ENCODE peak calls at places on chromosomes 2 and 18, in five cellular contexts. Z is cardiac muscle cell; T is fibroblast of lung; X is effector memory CD4-positive, alpha-beta T cell; W is astrocyte. S is an unnamed sample. For H3K4me1, the result is how much of the 10 kb centered on the place peaks cover.

GRCh38 chr2:184562532-184562931 is 35.8 kb upstream of the ZNF804A start:
- DNase-seq in Z (peak), T (peak), X (no peak), W (peak), S (no peak)

GRCh38 chr18:46408334-46408987 is 248.6 kb downstream of the LOXHD1 start:
- DNase-seq in Z (peak), T (no peak), X (no peak), W (peak), S (no peak)

GRCh38 chr18:34929336-34929780 is 111.9 kb upstream of the MAPRE2 start:
- DNase-seq in Z (peak), T (peak), X (no peak), W (peak), S (no peak)

GRCh38 chr2:27162151-27163121 is 13.6 kb downstream of the TCF23 start:
- DNase-seq in Z (peak), T (peak), X (no peak), W (no peak), S (no peak)

GRCh38 chr2:119426801-119427395 is 4.8 kb upstream of the TMEM37 start:
- DNase-seq in Z (peak), T (no peak), X (no peak), W (no peak), S (peak)

GRCh38 chr2:119349289-119349688 is 17.3 kb downstream of the C2orf76 start:
- DNase-seq in Z (no peak), T (no peak), X (no peak), W (no peak), S (no peak)

GRCh38 chr2:176178271-176178806 is 10.1 kb upstream of the HOXD1 start:
- DNase-seq in Z (peak), T (peak), X (no peak), W (peak), S (no peak)

GRCh38 chr2:173357351-173357750 is 2.7 kb downstream of the CDCA7 start:
- DNase-seq in Z (no peak), T (no peak), X (no peak), W (no peak), S (no peak)

GRCh38 chr2:230982126-230982525 is 13.8 kb upstream of the SPATA3 start:
- DNase-seq in Z (no peak), T (no peak), X (no peak), W (no peak), S (no peak)

GRCh38 chr18:35739778-35740177 is 158.2 kb downstream of the GALNT1 start:
- DNase-seq in Z (no peak), T (no peak), X (no peak), W (no peak), S (no peak)

GRCh38 chr2:8719528-8719927 is 37.7 kb downstream of the ID2 start:
- DNase-seq in Z (peak), T (no peak), X (no peak), W (no peak), S (no peak)

GRCh38 chr2:8627019-8627691 is 54.7 kb upstream of the ID2 start:
- DNase-seq in Z (no peak), T (no peak), X (no peak), W (no peak), S (peak)

GRCh38 chr2:218400167-218400929 is 680 bp downstream of the CTDSP1 start:
- DNase-seq in Z (peak), T (peak), X (peak), W (no peak), S (peak)

GRCh38 chr18:45793295-45793965 is 32.0 kb upstream of the SIGLEC15 start:
- DNase-seq in Z (peak), T (peak), X (no peak), W (peak), S (no peak)

GRCh38 chr18:27004056-27004829 is 138.7 kb upstream of the AQP4 start:
- DNase-seq in Z (peak), T (peak), X (no peak), W (no peak), S (no peak)

GRCh38 chr18:5196253-5197031 is 615 bp downstream of the AKAIN1 start:
- DNase-seq in Z (no peak), T (no peak), X (no peak), W (no peak), S (no peak)

GRCh38 chr2:157784823-157785175 is 91.3 kb downstream of the ACVR1 start:
- DNase-seq in Z (no peak), T (peak), X (no peak), W (no peak), S (no peak)

GRCh38 chr18:45876131-45876530 is 50.7 kb downstream of the SIGLEC15 start:
- DNase-seq in Z (no peak), T (peak), X (no peak), W (peak), S (no peak)

GRCh38 chr2:108305901-108306300 is 17.2 kb downstream of the SULT1C2 start:
- DNase-seq in Z (no peak), T (peak), X (no peak), W (peak), S (no peak)

GRCh38 chr2:196718796-196719564 is 79.5 kb downstream of the CCDC150 start:
- DNase-seq in Z (peak), T (peak), X (no peak), W (peak), S (peak)

GRCh38 chr2:144629937-144630336 is 110.0 kb upstream of the ZEB2 start:
- DNase-seq in Z (no peak), T (no peak), X (no peak), W (no peak), S (no peak)

GRCh38 chr2:232204457-232204931 is 174.1 kb upstream of the ALPP start:
- DNase-seq in Z (peak), T (peak), X (no peak), W (peak), S (peak)

GRCh38 chr2:108633379-108633778 is 85.9 kb upstream of the RANBP2 start:
- DNase-seq in Z (no peak), T (no peak), X (no peak), W (no peak), S (no peak)

GRCh38 chr2:235463893-235464292 is 29.9 kb upstream of the AGAP1 start:
- DNase-seq in Z (peak), T (no peak), X (no peak), W (no peak), S (peak)

GRCh38 chr2:15912203-15912602 is 28.1 kb upstream of the MYCN start:
- DNase-seq in Z (peak), T (peak), X (no peak), W (peak), S (peak)

GRCh38 chr2:240868286-240869108 is at the start of gene AGXT:
- DNase-seq in Z (peak), T (peak), X (no peak), W (peak), S (no peak)
- H3K4me1 ChIP-seq in Z (under half), T (under half), X (under half), W (under half), S (under half)

DNA sequence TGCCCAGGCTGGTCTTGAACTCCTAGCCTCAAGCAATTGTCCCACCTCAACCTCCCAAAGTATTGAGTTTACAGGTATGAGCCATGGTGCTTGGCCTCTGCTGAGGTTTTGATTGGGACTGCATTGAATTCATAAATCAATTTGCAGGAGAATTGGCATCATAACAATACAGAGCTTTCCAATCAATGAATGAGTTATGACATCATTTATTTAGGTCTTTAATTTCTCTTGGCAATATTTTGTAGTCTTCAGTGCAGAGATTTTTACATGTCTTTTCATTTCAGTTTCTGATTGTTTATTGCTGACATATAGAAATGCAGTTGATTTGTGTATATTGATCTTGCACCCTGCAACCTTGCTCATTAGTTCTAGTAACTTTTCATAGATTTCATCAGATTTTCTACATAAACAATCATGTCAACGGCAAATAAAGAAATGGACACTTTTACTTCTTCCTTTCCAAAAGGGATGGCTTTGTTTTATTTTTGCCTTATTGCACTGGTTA is 119.9 kb downstream of the TFCP2L1 start:
- DNase-seq in Z (no peak), T (no peak), X (no peak), W (no peak), S (no peak)
- H3K4me1 ChIP-seq in Z (under half), T (under half), X (under half), W (under half), S (under half)

GRCh38 chr18:79421275-79421857 is 25.6 kb downstream of the NFATC1 start:
- DNase-seq in Z (no peak), T (no peak), X (no peak), W (no peak), S (peak)
- H3K4me1 ChIP-seq in Z (under half), T (under half), X (under half), W (under half), S (under half)

GRCh38 chr18:31400191-31400590 is 23.6 kb downstream of the DSG4 start:
- DNase-seq in Z (no peak), T (no peak), X (no peak), W (no peak), S (no peak)
- H3K4me1 ChIP-seq in Z (under half), T (under half), X (under half), W (under half), S (under half)

GRCh38 chr2:46963210-46963609 is 47.6 kb upstream of the MCFD2 start:
- DNase-seq in Z (no peak), T (no peak), X (no peak), W (no peak), S (no peak)

GRCh38 chr2:46963961-46964673 is 48.5 kb upstream of the MCFD2 start:
- DNase-seq in Z (peak), T (peak), X (no peak), W (peak), S (no peak)

GRCh38 chr2:46964835-46965560 is 49.4 kb upstream of the MCFD2 start:
- DNase-seq in Z (peak), T (peak), X (no peak), W (peak), S (no peak)

GRCh38 chr2:46967990-46968647 is 52.5 kb upstream of the MCFD2 start:
- DNase-seq in Z (peak), T (peak), X (no peak), W (peak), S (peak)

DNA sequence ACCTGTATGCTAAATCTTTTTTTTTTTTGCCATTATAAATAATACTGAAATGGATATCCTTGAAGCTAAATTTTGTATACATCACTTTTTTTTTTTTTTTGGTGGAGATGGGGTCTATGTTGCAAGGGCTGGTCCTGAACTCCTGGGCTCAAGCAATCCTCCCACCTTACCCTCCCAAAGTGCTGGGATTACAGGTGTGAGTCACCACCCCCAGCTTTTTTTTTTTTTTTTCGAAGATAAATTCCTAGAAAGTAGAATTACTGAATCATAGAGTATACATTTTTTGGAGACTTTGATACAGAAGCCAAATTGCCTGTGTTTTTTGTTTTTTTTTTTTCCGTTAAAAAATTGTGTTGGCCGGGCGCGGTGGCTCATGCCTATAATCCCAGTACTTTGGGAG is 51.0 kb upstream of the MCFD2 start:
- DNase-seq in Z (no peak), T (no peak), X (no peak), W (no peak), S (no peak)
- H3K4me1 ChIP-seq in Z (under half), T (under half), X (under half), W (under half), S (under half)

DNA sequence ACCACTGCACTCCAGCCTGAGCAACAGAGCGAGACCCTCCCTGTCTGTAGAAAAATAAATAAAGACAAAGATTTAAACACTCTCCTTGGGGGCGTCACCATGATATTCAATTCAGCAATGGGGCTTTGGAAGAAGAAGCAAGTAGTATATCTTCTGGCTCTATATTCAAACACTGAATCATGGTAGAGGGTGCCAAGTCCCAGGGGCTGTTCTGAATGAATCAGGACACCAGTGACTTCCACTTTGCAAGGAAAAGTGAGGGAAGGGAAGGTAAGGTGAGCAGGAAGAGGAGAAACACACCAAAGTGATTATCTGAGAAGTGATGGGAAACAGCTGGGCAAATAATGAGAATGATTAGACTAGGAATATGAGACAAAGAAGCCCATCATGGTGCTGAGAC is 80.5 kb downstream of the AAK1 start:
- DNase-seq in Z (no peak), T (no peak), X (no peak), W (no peak), S (no peak)
- H3K4me1 ChIP-seq in Z (under half), T (under half), X (under half), W (under half), S (under half)

S was measured in right cardiac atrium.